ENCODE peak calls at places on chromosomes 6 and 20, in nine cellular contexts. One of them, this sample, is unnamed.

GRCh38 chr6:149164199-149164745 is 153.2 kb upstream of the TAB2 start:
- DNase-seq in A673: peak; percentile 56
- DNase-seq in uterus: no peak
- DNase-seq in brain microvascular endothelial cell: no peak
- DNase-seq in cardiac fibroblast: no peak
- DNase-seq in heart right ventricle: no peak
- DNase-seq in hepatocyte: no peak
- DNase-seq in astrocyte: no peak
- DNase-seq in fibroblast of the aortic adventitia: no peak
- DNase-seq in this sample: no peak

GRCh38 chr6:101365181-101365580 is 28.3 kb upstream of the GRIK2 start:
- DNase-seq in hepatocyte: no peak
- DNase-seq in uterus: no peak
- DNase-seq in heart right ventricle: no peak
- DNase-seq in fibroblast of the aortic adventitia: no peak
- DNase-seq in cardiac fibroblast: no peak
- DNase-seq in astrocyte: no peak
- DNase-seq in A673: no peak
- DNase-seq in brain microvascular endothelial cell: no peak
- DNase-seq in this sample: no peak

GRCh38 chr6:84892666-84893065 is 128.3 kb upstream of the TBX18 start:
- DNase-seq in cardiac fibroblast: peak; percentile 88
- DNase-seq in heart right ventricle: no peak
- DNase-seq in fibroblast of the aortic adventitia: peak; percentile 15
- DNase-seq in hepatocyte: no peak
- DNase-seq in brain microvascular endothelial cell: peak; percentile 70
- DNase-seq in A673: no peak
- DNase-seq in uterus: no peak
- DNase-seq in astrocyte: peak; percentile 4
- DNase-seq in this sample: no peak

GRCh38 chr20:51144476-51144875 is 121.6 kb upstream of the KCNG1 start:
- DNase-seq in fibroblast of the aortic adventitia: no peak
- DNase-seq in brain microvascular endothelial cell: no peak
- DNase-seq in hepatocyte: no peak
- DNase-seq in cardiac fibroblast: no peak
- DNase-seq in A673: no peak
- DNase-seq in uterus: no peak
- DNase-seq in astrocyte: no peak
- DNase-seq in heart right ventricle: no peak
- DNase-seq in this sample: no peak

GRCh38 chr6:128870751-128871150 is 12.2 kb upstream of the LAMA2 start:
- DNase-seq in uterus: no peak
- DNase-seq in brain microvascular endothelial cell: no peak
- DNase-seq in heart right ventricle: no peak
- DNase-seq in astrocyte: no peak
- DNase-seq in fibroblast of the aortic adventitia: no peak
- DNase-seq in hepatocyte: no peak
- DNase-seq in cardiac fibroblast: no peak
- DNase-seq in A673: no peak
- DNase-seq in this sample: no peak

GRCh38 chr20:4470375-4470774 is 251.3 kb upstream of the PRND start:
- DNase-seq in heart right ventricle: no peak
- DNase-seq in fibroblast of the aortic adventitia: peak; percentile 52
- DNase-seq in cardiac fibroblast: peak; percentile 23
- DNase-seq in A673: peak; percentile 94
- DNase-seq in hepatocyte: peak; percentile 16
- DNase-seq in uterus: no peak
- DNase-seq in astrocyte: peak; percentile 78
- DNase-seq in brain microvascular endothelial cell: no peak
- DNase-seq in this sample: peak; percentile 45

GRCh38 chr20:13186043-13186774 is 34.9 kb upstream of the ISM1 start:
- DNase-seq in astrocyte: no peak
- DNase-seq in A673: no peak
- DNase-seq in brain microvascular endothelial cell: no peak
- DNase-seq in fibroblast of the aortic adventitia: no peak
- DNase-seq in cardiac fibroblast: no peak
- DNase-seq in uterus: no peak
- DNase-seq in hepatocyte: no peak
- DNase-seq in heart right ventricle: no peak
- DNase-seq in this sample: no peak

GRCh38 chr6:113805836-113806500 is 51.2 kb upstream of the MARCKS start:
- DNase-seq in hepatocyte: no peak
- DNase-seq in A673: no peak
- DNase-seq in fibroblast of the aortic adventitia: no peak
- DNase-seq in uterus: no peak
- DNase-seq in astrocyte: no peak
- DNase-seq in cardiac fibroblast: no peak
- DNase-seq in brain microvascular endothelial cell: no peak
- DNase-seq in heart right ventricle: no peak
- DNase-seq in this sample: no peak

GRCh38 chr6:126285871-126286270 is 54.0 kb upstream of the CENPW start:
- DNase-seq in uterus: no peak
- DNase-seq in A673: no peak
- DNase-seq in cardiac fibroblast: no peak
- DNase-seq in brain microvascular endothelial cell: no peak
- DNase-seq in astrocyte: no peak
- DNase-seq in hepatocyte: no peak
- DNase-seq in fibroblast of the aortic adventitia: no peak
- DNase-seq in heart right ventricle: no peak
- DNase-seq in this sample: no peak

GRCh38 chr6:158467923-158468322 is 92.0 kb upstream of the TMEM181 start:
- DNase-seq in cardiac fibroblast: no peak
- DNase-seq in heart right ventricle: no peak
- DNase-seq in fibroblast of the aortic adventitia: no peak
- DNase-seq in astrocyte: no peak
- DNase-seq in uterus: no peak
- DNase-seq in hepatocyte: no peak
- DNase-seq in brain microvascular endothelial cell: no peak
- DNase-seq in A673: no peak
- DNase-seq in this sample: no peak

GRCh38 chr20:49838546-49838945 is 25.9 kb downstream of the SLC9A8 start:
- DNase-seq in astrocyte: no peak
- DNase-seq in heart right ventricle: no peak
- DNase-seq in cardiac fibroblast: no peak
- DNase-seq in uterus: no peak
- DNase-seq in A673: no peak
- DNase-seq in brain microvascular endothelial cell: no peak
- DNase-seq in fibroblast of the aortic adventitia: no peak
- DNase-seq in hepatocyte: no peak
- DNase-seq in this sample: no peak

GRCh38 chr6:104606361-104606760 is 253.4 kb downstream of the HACE1 start:
- DNase-seq in uterus: no peak
- DNase-seq in hepatocyte: no peak
- DNase-seq in cardiac fibroblast: no peak
- DNase-seq in heart right ventricle: no peak
- DNase-seq in fibroblast of the aortic adventitia: no peak
- DNase-seq in A673: no peak
- DNase-seq in astrocyte: no peak
- DNase-seq in brain microvascular endothelial cell: no peak
- DNase-seq in this sample: peak; percentile 76

GRCh38 chr20:37095108-37095608 is 639 bp downstream of the RBL1 start:
- DNase-seq in astrocyte: no peak
- DNase-seq in A673: no peak
- DNase-seq in heart right ventricle: no peak
- DNase-seq in fibroblast of the aortic adventitia: peak; percentile 10
- DNase-seq in hepatocyte: peak; percentile 5
- DNase-seq in cardiac fibroblast: peak; percentile 16
- DNase-seq in uterus: no peak
- DNase-seq in brain microvascular endothelial cell: no peak
- DNase-seq in this sample: no peak

GRCh38 chr6:35297541-35298481 is at the start of gene DEF6:
- DNase-seq in fibroblast of the aortic adventitia: peak; percentile 69
- DNase-seq in cardiac fibroblast: peak; percentile 79
- DNase-seq in astrocyte: peak; percentile 57
- DNase-seq in A673: peak; percentile 63
- DNase-seq in heart right ventricle: peak; percentile 75
- DNase-seq in hepatocyte: peak; percentile 91
- DNase-seq in brain microvascular endothelial cell: peak; percentile 70
- DNase-seq in uterus: peak; percentile 68
- DNase-seq in this sample: peak; percentile 34
- H3K4me3 ChIP-seq in fibroblast of the aortic adventitia: peak within 1 kb of the TSS; percentile 41
- H3K4me3 ChIP-seq in cardiac fibroblast: peak within 1 kb of the TSS; percentile 38
- H3K4me3 ChIP-seq in astrocyte: peak within 1 kb of the TSS; percentile 15
- H3K4me3 ChIP-seq in A673: no peak within 1 kb of the TSS
- H3K4me3 ChIP-seq in heart right ventricle: peak within 1 kb of the TSS; percentile 16
- H3K4me3 ChIP-seq in hepatocyte: no peak within 1 kb of the TSS
- H3K4me3 ChIP-seq in brain microvascular endothelial cell: peak within 1 kb of the TSS; percentile 33
- H3K4me3 ChIP-seq in uterus: peak within 1 kb of the TSS; percentile 13
- H3K4me3 ChIP-seq in this sample: no peak within 1 kb of the TSS

DNA sequence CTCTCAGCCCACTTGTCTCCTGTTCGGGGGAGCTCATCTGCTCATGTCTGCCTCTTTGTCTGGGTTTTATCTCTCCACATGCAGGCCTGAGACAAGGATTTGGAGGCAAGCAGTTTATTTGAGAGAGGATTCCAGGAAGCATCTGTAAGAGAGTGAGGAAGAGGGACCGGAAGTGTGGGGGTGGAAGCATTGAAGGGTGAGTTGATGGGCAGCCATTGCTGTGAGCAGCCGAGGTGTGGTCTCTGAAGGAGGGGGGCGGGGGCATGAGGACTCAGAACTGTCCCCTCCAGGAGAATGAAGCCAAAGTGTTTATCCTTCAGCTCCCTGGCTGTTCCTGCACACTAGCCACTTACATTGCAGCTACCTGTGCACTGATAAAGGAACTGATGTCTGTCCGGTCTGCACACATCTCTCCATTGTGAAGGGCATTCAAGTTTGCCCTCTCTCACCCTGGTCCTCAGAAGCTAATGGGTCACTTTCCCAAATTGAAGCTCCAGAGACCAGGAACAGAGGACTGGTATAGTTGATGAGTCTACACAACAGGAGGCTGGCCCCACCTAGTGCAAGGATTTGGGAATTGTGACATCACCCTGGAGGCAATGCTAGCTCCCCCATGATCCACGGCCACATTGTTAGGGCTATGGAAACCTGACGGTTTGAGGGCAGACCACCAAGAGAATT is 100.5 kb upstream of the FOXA2 start:
- DNase-seq in hepatocyte: no peak
- DNase-seq in astrocyte: no peak
- DNase-seq in uterus: no peak
- DNase-seq in brain microvascular endothelial cell: no peak
- DNase-seq in fibroblast of the aortic adventitia: no peak
- DNase-seq in A673: peak; percentile 12
- DNase-seq in heart right ventricle: no peak
- DNase-seq in cardiac fibroblast: peak; percentile 8
- DNase-seq in this sample: no peak
- TF ChIP-seq CTCF in hepatocyte: no peak
- TF ChIP-seq CTCF in astrocyte: no peak
- TF ChIP-seq CTCF in uterus: no peak
- TF ChIP-seq CTCF in brain microvascular endothelial cell: no peak
- TF ChIP-seq CTCF in fibroblast of the aortic adventitia: no peak
- TF ChIP-seq CTCF in A673: no peak
- TF ChIP-seq CTCF in heart right ventricle: no peak
- TF ChIP-seq CTCF in cardiac fibroblast: no peak
- TF ChIP-seq CTCF in this sample: no peak

GRCh38 chr6:33976425-33977360 is 169.2 kb downstream of the GRM4 start:
- DNase-seq in fibroblast of the aortic adventitia: no peak
- DNase-seq in uterus: peak; percentile 4
- DNase-seq in cardiac fibroblast: no peak
- DNase-seq in hepatocyte: no peak
- DNase-seq in A673: no peak
- DNase-seq in astrocyte: no peak
- DNase-seq in heart right ventricle: no peak
- DNase-seq in brain microvascular endothelial cell: no peak
- DNase-seq in this sample: no peak

GRCh38 chr6:33974471-33974870 is 170.7 kb upstream of the MLN start:
- DNase-seq in fibroblast of the aortic adventitia: no peak
- DNase-seq in brain microvascular endothelial cell: no peak
- DNase-seq in astrocyte: no peak
- DNase-seq in uterus: peak; percentile 3
- DNase-seq in cardiac fibroblast: no peak
- DNase-seq in heart right ventricle: no peak
- DNase-seq in A673: no peak
- DNase-seq in hepatocyte: no peak
- DNase-seq in this sample: no peak

GRCh38 chr6:33974030-33974429 is 170.2 kb upstream of the MLN start:
- DNase-seq in cardiac fibroblast: no peak
- DNase-seq in uterus: no peak
- DNase-seq in brain microvascular endothelial cell: no peak
- DNase-seq in hepatocyte: no peak
- DNase-seq in A673: no peak
- DNase-seq in heart right ventricle: no peak
- DNase-seq in astrocyte: no peak
- DNase-seq in fibroblast of the aortic adventitia: no peak
- DNase-seq in this sample: no peak

GRCh38 chr6:33977606-33978438 is 168.1 kb downstream of the GRM4 start:
- DNase-seq in fibroblast of the aortic adventitia: no peak
- DNase-seq in astrocyte: no peak
- DNase-seq in uterus: peak; percentile 3
- DNase-seq in hepatocyte: no peak
- DNase-seq in cardiac fibroblast: no peak
- DNase-seq in A673: no peak
- DNase-seq in heart right ventricle: no peak
- DNase-seq in brain microvascular endothelial cell: no peak
- DNase-seq in this sample: no peak

GRCh38 chr6:33975631-33976424 is 170.1 kb downstream of the GRM4 start:
- DNase-seq in uterus: peak; percentile 2
- DNase-seq in A673: no peak
- DNase-seq in heart right ventricle: no peak
- DNase-seq in astrocyte: no peak
- DNase-seq in cardiac fibroblast: no peak
- DNase-seq in brain microvascular endothelial cell: no peak
- DNase-seq in fibroblast of the aortic adventitia: no peak
- DNase-seq in hepatocyte: no peak
- DNase-seq in this sample: no peak
- H3K4me3 ChIP-seq in uterus: no peak overlapping the region
- H3K4me3 ChIP-seq in A673: no peak overlapping the region
- H3K4me3 ChIP-seq in heart right ventricle: no peak overlapping the region
- H3K4me3 ChIP-seq in astrocyte: no peak overlapping the region
- H3K4me3 ChIP-seq in cardiac fibroblast: no peak overlapping the region
- H3K4me3 ChIP-seq in brain microvascular endothelial cell: no peak overlapping the region
- H3K4me3 ChIP-seq in fibroblast of the aortic adventitia: no peak overlapping the region
- H3K4me3 ChIP-seq in hepatocyte: no peak overlapping the region
- H3K4me3 ChIP-seq in this sample: no peak overlapping the region

GRCh38 chr20:44997668-44998067 is 31.4 kb downstream of the STK4 start:
- DNase-seq in hepatocyte: no peak
- DNase-seq in heart right ventricle: no peak
- DNase-seq in A673: no peak
- DNase-seq in fibroblast of the aortic adventitia: no peak
- DNase-seq in brain microvascular endothelial cell: no peak
- DNase-seq in cardiac fibroblast: no peak
- DNase-seq in uterus: no peak
- DNase-seq in astrocyte: no peak
- DNase-seq in this sample: no peak
- TF ChIP-seq CTCF in hepatocyte: no peak
- TF ChIP-seq CTCF in heart right ventricle: no peak
- TF ChIP-seq CTCF in A673: no peak
- TF ChIP-seq CTCF in fibroblast of the aortic adventitia: no peak
- TF ChIP-seq CTCF in brain microvascular endothelial cell: no peak
- TF ChIP-seq CTCF in cardiac fibroblast: no peak
- TF ChIP-seq CTCF in uterus: no peak
- TF ChIP-seq CTCF in astrocyte: no peak
- TF ChIP-seq CTCF in this sample: no peak

GRCh38 chr6:15691250-15691869 is 28.5 kb upstream of the DTNBP1 start:
- DNase-seq in astrocyte: peak; percentile 67
- DNase-seq in hepatocyte: peak; percentile 95
- DNase-seq in A673: peak; percentile 93
- DNase-seq in cardiac fibroblast: peak; percentile 91
- DNase-seq in brain microvascular endothelial cell: peak; percentile 81
- DNase-seq in heart right ventricle: peak; percentile 82
- DNase-seq in fibroblast of the aortic adventitia: peak; percentile 91
- DNase-seq in uterus: peak; percentile 85
- DNase-seq in this sample: peak; percentile 53
- H3K4me3 ChIP-seq in astrocyte: no peak overlapping the region
- H3K4me3 ChIP-seq in hepatocyte: no peak overlapping the region
- H3K4me3 ChIP-seq in A673: peak overlapping the region; percentile 27
- H3K4me3 ChIP-seq in cardiac fibroblast: peak overlapping the region; percentile 36
- H3K4me3 ChIP-seq in brain microvascular endothelial cell: peak overlapping the region; percentile 9
- H3K4me3 ChIP-seq in heart right ventricle: peak overlapping the region; percentile 0
- H3K4me3 ChIP-seq in fibroblast of the aortic adventitia: peak overlapping the region; percentile 55
- H3K4me3 ChIP-seq in uterus: peak overlapping the region; percentile 38
- H3K4me3 ChIP-seq in this sample: no peak overlapping the region